ENCODE peak calls at places on chromosomes 12 and 14, in six cellular contexts. B is GM23338; R is fibroblast of mammary gland; X is pancreas; U is CD8-positive, alpha-beta memory T cell; E is AG04450. V is an unnamed sample.

GRCh38 chr12:118059645-118060275 is 1.2 kb downstream of the WSB2 start:
- DNase-seq in X (no peak), R (no peak), U (no peak), B (peak; percentile 27), E (no peak), V (no peak)

GRCh38 chr12:16389594-16389993 is 42.1 kb downstream of the MGST1 start:
- DNase-seq in R (peak; percentile 91), X (no peak), B (no peak), E (peak; percentile 59), U (no peak), V (no peak)

GRCh38 chr14:103833711-103834110 is 13.7 kb downstream of the PPP1R13B start:
- DNase-seq in E (no peak), U (no peak), R (no peak), X (no peak), B (no peak), V (no peak)

GRCh38 chr12:89883630-89884364 is 175.2 kb upstream of the ATP2B1 start:
- DNase-seq in E (no peak), B (peak; percentile 77), U (no peak), R (peak; percentile 44), X (no peak), V (no peak)

GRCh38 chr14:106844608-106845285 is 1318.4 kb downstream of the TMEM121 start:
- DNase-seq in B (no peak), R (peak; percentile 18), E (no peak), U (peak; percentile 71), X (peak; percentile 66), V (peak; percentile 68)

GRCh38 chr14:58942516-58942915 is 246.0 kb upstream of the DAAM1 start:
- DNase-seq in B (no peak), E (no peak), R (peak; percentile 8), X (no peak), U (no peak), V (no peak)

GRCh38 chr12:51371295-51371953 is 19.8 kb downstream of the GALNT6 start:
- DNase-seq in U (no peak), X (peak; percentile 67), R (peak; percentile 97), B (peak; percentile 46), E (peak; percentile 90), V (no peak)

GRCh38 chr12:1059162-1059561 is 68.1 kb downstream of the ERC1 start:
- DNase-seq in U (no peak), X (no peak), E (no peak), B (no peak), R (peak; percentile 42), V (no peak)

GRCh38 chr12:10205251-10205807 is 7.3 kb upstream of the GABARAPL1 start:
- DNase-seq in E (no peak), U (no peak), B (no peak), X (no peak), R (no peak), V (no peak)

GRCh38 chr12:51801027-51801426 is 47.5 kb downstream of the FIGNL2 start:
- DNase-seq in U (no peak), X (no peak), R (no peak), B (no peak), E (no peak), V (no peak)

GRCh38 chr14:34665785-34666425 is 36.0 kb upstream of the SNX6 start:
- DNase-seq in R (peak; percentile 92), E (peak; percentile 80), U (no peak), B (no peak), X (no peak), V (no peak)

GRCh38 chr12:100799770-100800169 is 5.2 kb downstream of the ANO4 start:
- DNase-seq in B (no peak), X (no peak), E (no peak), R (peak; percentile 67), U (no peak), V (no peak)

GRCh38 chr12:4302881-4303280 is 18.1 kb upstream of the TIGAR start:
- DNase-seq in B (no peak), U (no peak), X (no peak), R (no peak), E (no peak), V (no peak)

GRCh38 chr12:4312251-4312650 is 8.8 kb upstream of the TIGAR start:
- DNase-seq in E (no peak), R (no peak), U (no peak), X (no peak), B (no peak), V (no peak)

GRCh38 chr12:4303750-4304149 is 17.3 kb upstream of the TIGAR start:
- DNase-seq in U (no peak), X (no peak), E (no peak), B (no peak), R (no peak), V (no peak)

GRCh38 chr12:4308334-4308960 is 12.6 kb upstream of the TIGAR start:
- DNase-seq in R (no peak), U (no peak), E (no peak), B (peak; percentile 36), X (no peak), V (no peak)

GRCh38 chr12:4307593-4308333 is 13.2 kb upstream of the TIGAR start:
- DNase-seq in E (peak; percentile 55), U (no peak), R (peak; percentile 76), X (peak; percentile 71), B (peak; percentile 95), V (peak; percentile 70)
- H3K4me3 ChIP-seq in E (peak overlapping the region; percentile 17), U (no peak overlapping the region), R (no peak overlapping the region), X (no peak overlapping the region), B (peak overlapping the region; percentile 46), V (no peak overlapping the region)

GRCh38 chr14:85423889-85424288 is 106.1 kb upstream of the FLRT2 start:
- DNase-seq in U (no peak), E (no peak), R (no peak), B (no peak), X (no peak), V (no peak)

GRCh38 chr14:85428926-85429325 is 101.0 kb upstream of the FLRT2 start:
- DNase-seq in U (no peak), B (no peak), R (no peak), E (no peak), X (no peak), V (no peak)

GRCh38 chr14:85421166-85421877 is 108.6 kb upstream of the FLRT2 start:
- DNase-seq in R (peak; percentile 83), U (no peak), X (no peak), B (no peak), E (peak; percentile 33), V (no peak)

GRCh38 chr14:85425507-85425906 is 104.4 kb upstream of the FLRT2 start:
- DNase-seq in R (no peak), U (no peak), B (no peak), E (no peak), X (no peak), V (no peak)

GRCh38 chr14:85426068-85426935 is 103.6 kb upstream of the FLRT2 start:
- DNase-seq in U (no peak), E (no peak), B (no peak), X (no peak), R (no peak), V (no peak)
- H3K4me3 ChIP-seq in U (no peak overlapping the region), E (no peak overlapping the region), B (no peak overlapping the region), X (no peak overlapping the region), R (no peak overlapping the region), V (no peak overlapping the region)

DNA sequence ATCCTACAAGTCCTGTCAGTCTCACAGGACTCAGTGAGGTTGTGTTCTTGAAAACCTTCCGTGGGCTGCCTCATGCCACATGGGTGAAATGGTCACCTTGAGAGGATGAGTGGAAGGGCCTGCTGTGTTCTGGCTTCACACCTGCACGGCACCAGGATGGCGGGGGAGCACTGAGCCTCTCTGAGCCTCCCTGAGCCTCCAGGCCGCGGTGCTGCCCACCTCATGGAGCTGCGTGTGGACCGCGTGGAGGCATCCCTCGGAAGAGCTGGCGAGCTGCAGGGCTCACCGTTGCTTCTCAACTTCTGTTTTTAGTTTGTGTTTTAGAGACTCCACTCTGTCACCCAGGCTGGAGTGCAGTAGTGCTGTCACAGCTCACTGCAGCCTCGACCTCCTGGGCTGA is 56.2 kb downstream of the TEAD4 start:
- DNase-seq in E (no peak), B (no peak), X (no peak), U (no peak), R (no peak), V (no peak)
- H3K4me3 ChIP-seq in E (no peak overlapping the region), B (no peak overlapping the region), X (no peak overlapping the region), U (no peak overlapping the region), R (no peak overlapping the region), V (no peak overlapping the region)

DNA sequence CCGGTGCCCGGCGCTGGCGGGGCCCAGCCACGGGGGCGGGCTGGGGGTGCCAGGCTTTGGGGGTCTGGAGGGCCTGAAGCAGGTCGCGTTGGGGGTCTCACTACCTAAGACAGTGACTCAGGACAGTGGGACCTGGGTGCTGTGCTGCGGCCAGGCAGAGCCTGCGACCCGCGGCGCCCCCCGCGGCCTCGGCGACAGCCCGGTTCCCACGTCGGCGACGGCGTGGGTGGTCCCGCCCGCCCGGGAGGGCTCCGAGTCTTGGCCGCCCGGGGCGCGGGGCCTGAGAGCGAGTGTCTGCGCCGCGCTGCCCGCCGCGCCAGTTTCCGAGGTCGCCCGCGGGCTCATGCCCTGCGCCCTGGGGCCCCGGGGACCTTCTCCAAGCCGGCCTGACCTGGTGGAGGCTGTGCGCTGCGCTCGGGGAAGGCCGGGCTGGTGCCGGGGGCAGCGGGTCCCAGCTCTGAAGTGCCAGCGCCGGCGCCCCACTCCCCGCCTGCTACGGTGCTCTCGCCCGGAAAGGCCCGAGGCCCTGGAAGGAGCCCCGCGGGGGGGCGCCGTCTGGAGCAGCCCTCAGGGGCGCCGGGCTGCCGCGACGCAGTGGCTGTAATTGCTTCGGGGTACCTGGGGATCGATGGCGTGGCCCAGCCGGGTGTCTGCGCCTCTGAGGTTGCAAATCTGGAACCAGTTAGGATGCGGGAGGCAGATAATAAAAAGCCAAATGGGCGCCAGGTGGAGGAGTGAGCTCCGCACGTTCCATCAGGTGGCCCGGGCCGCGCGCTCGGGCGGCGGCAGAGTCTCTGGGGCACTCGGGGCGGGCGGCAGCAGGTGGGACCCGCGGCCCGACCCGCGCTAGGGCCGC is 102.5 kb upstream of the DIO3 start:
- DNase-seq in X (no peak), E (no peak), B (peak; percentile 65), U (no peak), R (no peak), V (no peak)
- H3K4me3 ChIP-seq in X (peak overlapping the region; percentile 30), E (no peak overlapping the region), B (peak overlapping the region; percentile 56), U (no peak overlapping the region), R (no peak overlapping the region), V (no peak overlapping the region)

V was measured in heart right ventricle.